ENCODE peak calls at places on chromosomes 6 and 20, in eight cellular contexts. X, I, V, D, T, E, Z and G are unnamed samples.

GRCh38 chr6:23394699-23395098 is 731.3 kb upstream of the NRSN1 start:
- DNase-seq in X (no peak), I (no peak), V (no peak), D (no peak), T (no peak), E (no peak), Z (no peak), G (no peak)

GRCh38 chr20:62929051-62929538 is 2.8 kb upstream of the DIDO1 start:
- DNase-seq in X (peak), I (no peak), V (peak), D (peak), T (peak), E (no peak), Z (peak), G (no peak)

GRCh38 chr20:19815553-19815991 is 57.5 kb downstream of the RIN2 start:
- DNase-seq in X (peak), I (peak), V (no peak), D (no peak), T (no peak), E (peak), Z (peak), G (no peak)

GRCh38 chr6:97501875-97502274 is 218.9 kb upstream of the MMS22L start:
- DNase-seq in X (no peak), I (no peak), V (no peak), D (no peak), T (no peak), E (no peak), Z (no peak), G (no peak)

GRCh38 chr6:18139935-18140621 is 14.8 kb downstream of the TPMT start:
- DNase-seq in X (no peak), I (no peak), V (no peak), D (peak), T (no peak), E (no peak), Z (no peak), G (no peak)

GRCh38 chr6:57177545-57178225 is 5.6 kb downstream of the BAG2 start:
- DNase-seq in X (peak), I (peak), V (no peak), D (peak), T (peak), E (no peak), Z (no peak), G (no peak)

GRCh38 chr20:16714765-16715164 is 15.1 kb upstream of the SNRPB2 start:
- DNase-seq in X (no peak), I (no peak), V (no peak), D (no peak), T (no peak), E (no peak), Z (no peak), G (peak)

GRCh38 chr6:166584813-166585429 is 1.6 kb downstream of the RAMACL start:
- DNase-seq in X (no peak), I (no peak), V (no peak), D (no peak), T (no peak), E (no peak), Z (no peak), G (no peak)

GRCh38 chr6:113461153-113461897 is 395.8 kb upstream of the MARCKS start:
- DNase-seq in X (no peak), I (no peak), V (no peak), D (no peak), T (no peak), E (no peak), Z (peak), G (no peak)

GRCh38 chr20:61608275-61609085 is 356.4 kb downstream of the CDH4 start:
- DNase-seq in X (no peak), I (no peak), V (no peak), D (no peak), T (no peak), E (peak), Z (peak), G (no peak)

GRCh38 chr6:119084784-119085183 is 6.3 kb upstream of the FAM184A start:
- DNase-seq in X (no peak), I (no peak), V (no peak), D (no peak), T (no peak), E (no peak), Z (no peak), G (no peak)

GRCh38 chr6:36800223-36801095 is 38.8 kb downstream of the CPNE5 start:
- DNase-seq in X (no peak), I (no peak), V (no peak), D (no peak), T (no peak), E (no peak), Z (no peak), G (no peak)

GRCh38 chr6:106107043-106107613 is 21.0 kb downstream of the PRDM1 start:
- DNase-seq in X (no peak), I (no peak), V (no peak), D (no peak), T (no peak), E (no peak), Z (no peak), G (no peak)

GRCh38 chr6:114989279-114989964 is 646.6 kb upstream of the HS3ST5 start:
- DNase-seq in X (no peak), I (no peak), V (no peak), D (no peak), T (no peak), E (no peak), Z (no peak), G (no peak)

DNA sequence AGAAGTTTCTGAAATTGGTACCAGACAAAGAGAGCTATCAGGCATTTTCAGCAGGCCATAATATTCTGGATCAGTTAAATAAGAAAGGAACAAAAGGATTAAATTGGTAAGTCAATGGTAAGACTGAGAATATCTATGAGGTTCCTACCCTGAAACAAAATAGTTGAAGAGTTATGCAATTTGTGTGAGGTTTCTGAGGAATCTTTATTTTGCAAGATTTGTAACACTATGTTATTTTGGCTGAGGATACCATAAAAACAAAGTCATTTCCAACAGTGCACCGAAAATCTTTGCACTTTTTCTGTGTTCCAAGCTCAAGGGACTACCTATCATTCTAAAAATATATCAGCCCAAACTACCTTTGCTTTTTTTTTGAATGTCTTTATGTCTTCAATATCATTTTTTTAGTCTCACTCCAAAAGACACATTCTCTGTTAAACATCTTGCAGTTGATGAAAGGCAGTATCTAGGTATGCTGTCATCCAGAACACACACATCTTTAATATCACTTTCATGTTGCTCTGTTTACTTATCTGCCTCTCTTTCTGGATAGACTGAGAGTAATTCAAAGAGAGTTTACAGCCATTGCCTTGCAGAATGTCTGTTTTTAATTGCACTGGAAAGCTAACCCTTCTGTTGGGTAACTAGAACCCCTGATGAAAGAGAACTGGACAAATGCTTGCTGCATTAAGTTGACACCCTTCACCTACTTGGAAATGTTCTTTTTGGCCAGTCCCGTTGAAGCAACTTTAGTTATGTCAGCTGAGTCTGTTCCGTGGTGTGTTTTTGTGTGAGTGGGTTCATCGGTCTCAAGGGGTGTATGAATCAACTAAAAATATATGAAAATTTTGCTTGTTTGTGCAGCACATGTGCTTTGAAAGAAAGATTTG is 383.6 kb upstream of the CITED2 start:
- DNase-seq in X (no peak), I (no peak), V (no peak), D (no peak), T (no peak), E (no peak), Z (peak), G (no peak)
- H3K27ac ChIP-seq in X (peak), I (no peak), V (peak), D (peak), T (peak), E (no peak), Z (no peak), G (no peak)

GRCh38 chr6:108502826-108503225 is 57.9 kb upstream of the FOXO3 start:
- DNase-seq in X (no peak), I (no peak), V (no peak), D (no peak), T (no peak), E (no peak), Z (no peak), G (no peak)

GRCh38 chr6:108497883-108498282 is 62.8 kb upstream of the FOXO3 start:
- DNase-seq in X (no peak), I (no peak), V (no peak), D (peak), T (no peak), E (peak), Z (peak), G (no peak)

GRCh38 chr6:108507316-108507715 is 53.4 kb upstream of the FOXO3 start:
- DNase-seq in X (no peak), I (no peak), V (no peak), D (no peak), T (no peak), E (no peak), Z (no peak), G (no peak)

DNA sequence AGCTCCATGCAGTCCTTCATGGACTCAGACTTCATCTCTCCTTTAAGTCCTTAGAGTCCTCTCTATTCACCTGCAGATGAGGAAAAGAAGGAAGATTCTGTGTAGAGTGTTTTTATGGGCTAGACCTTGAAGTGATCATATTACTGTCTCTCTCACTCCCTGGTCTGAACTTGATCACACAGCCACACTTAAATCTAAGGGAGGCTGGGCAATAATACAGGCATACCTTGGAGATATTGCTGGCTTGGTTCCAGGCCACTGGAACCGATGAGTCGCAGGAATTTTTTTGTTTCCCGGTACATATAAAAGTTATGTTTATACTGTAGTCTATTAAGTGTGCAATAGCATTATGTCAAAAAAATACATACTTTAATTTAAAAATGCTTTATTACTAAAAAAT is 59.2 kb upstream of the FOXO3 start:
- DNase-seq in X (no peak), I (no peak), V (no peak), D (no peak), T (no peak), E (no peak), Z (peak), G (no peak)
- TF ChIP-seq CTCF in X (no peak), I (no peak), V (no peak), D (no peak), T (no peak), E (no peak), Z (no peak), G (no peak)

DNA sequence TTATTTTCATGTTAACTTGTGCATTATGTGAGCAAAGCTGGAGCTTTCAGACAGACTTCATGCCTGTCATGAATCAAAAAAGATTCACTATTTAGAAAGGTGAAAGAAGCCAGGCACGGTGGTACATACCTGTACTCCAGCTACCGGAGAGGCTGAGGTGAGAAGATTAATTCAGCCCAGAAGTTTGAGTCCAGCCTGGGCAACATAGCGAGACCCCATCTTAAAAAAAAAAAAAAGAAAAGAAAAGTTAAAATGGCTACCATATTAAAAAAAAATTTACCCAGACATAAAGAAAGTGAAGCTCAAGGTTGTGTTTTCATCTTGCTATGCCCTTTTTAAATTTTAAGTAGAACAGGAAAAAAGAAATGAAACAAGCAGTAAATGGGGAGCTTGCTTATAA is 889 bp downstream of the CASS4 start:
- DNase-seq in X (no peak), I (no peak), V (no peak), D (no peak), T (no peak), E (no peak), Z (no peak), G (no peak)
- H3K4me3 ChIP-seq in X (peak), I (peak), V (peak), D (no peak), T (peak), E (no peak), Z (peak), G (peak)

DNA sequence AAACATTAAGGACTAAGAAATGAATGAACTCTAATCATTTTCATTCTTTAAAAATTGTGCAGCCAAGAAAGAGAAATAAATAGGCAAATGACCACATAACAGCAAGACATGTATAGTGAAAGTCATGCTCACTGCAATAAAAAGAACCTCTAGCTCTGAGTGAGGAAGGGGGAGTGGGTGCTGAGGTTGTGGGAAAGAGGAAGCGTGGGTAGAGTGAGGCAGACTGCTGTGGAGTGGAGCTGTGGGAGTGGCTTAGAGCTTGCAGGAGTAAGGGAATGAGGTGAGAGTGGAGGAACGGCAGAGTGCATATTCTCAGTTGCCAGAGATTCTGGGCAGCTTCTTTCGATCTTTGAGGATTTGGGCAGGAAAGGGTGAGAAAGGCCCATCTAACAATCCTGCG is 10.4 kb downstream of the DEFB129 start:
- DNase-seq in X (no peak), I (no peak), V (peak), D (peak), T (no peak), E (no peak), Z (no peak), G (no peak)
- H3K27ac ChIP-seq in X (no peak), I (no peak), V (peak), D (no peak), T (no peak), E (no peak), Z (no peak), G (no peak)